ENCODE peak calls at places on chromosomes 7 and 10, in six cellular contexts. One of them, this sample, is unnamed.

GRCh38 chr7:45643630-45644029 is 69.5 kb downstream of the ADCY1 start:
- DNase-seq in caudate nucleus: no peak
- DNase-seq in GM20000: peak
- DNase-seq in A549: no peak
- DNase-seq in myocyte: no peak
- DNase-seq in EH: no peak
- DNase-seq in this sample: no peak

GRCh38 chr7:159031135-159031701 is 113.4 kb downstream of the VIPR2 start:
- DNase-seq in caudate nucleus: no peak
- DNase-seq in GM20000: no peak
- DNase-seq in A549: no peak
- DNase-seq in myocyte: no peak
- DNase-seq in EH: no peak
- DNase-seq in this sample: no peak

GRCh38 chr10:61588770-61589211 is 73.9 kb upstream of the CABCOCO1 start:
- DNase-seq in caudate nucleus: no peak
- DNase-seq in GM20000: no peak
- DNase-seq in A549: peak
- DNase-seq in myocyte: peak
- DNase-seq in EH: peak
- DNase-seq in this sample: no peak

GRCh38 chr10:88281592-88282268 is 301.4 kb downstream of the RNLS start:
- DNase-seq in caudate nucleus: no peak
- DNase-seq in GM20000: no peak
- DNase-seq in A549: peak
- DNase-seq in myocyte: no peak
- DNase-seq in EH: peak
- DNase-seq in this sample: peak

GRCh38 chr7:57646219-57646900 is 196.4 kb downstream of the ZNF716 start:
- DNase-seq in caudate nucleus: no peak
- DNase-seq in GM20000: no peak
- DNase-seq in A549: no peak
- DNase-seq in myocyte: no peak
- DNase-seq in EH: no peak
- DNase-seq in this sample: no peak

GRCh38 chr10:26854524-26854923 is 6.2 kb downstream of the ABI1 start:
- DNase-seq in caudate nucleus: no peak
- DNase-seq in GM20000: no peak
- DNase-seq in A549: no peak
- DNase-seq in myocyte: no peak
- DNase-seq in EH: peak
- DNase-seq in this sample: no peak

GRCh38 chr7:7957513-7957912 is 11.1 kb upstream of the GLCCI1 start:
- DNase-seq in caudate nucleus: no peak
- DNase-seq in GM20000: no peak
- DNase-seq in A549: no peak
- DNase-seq in myocyte: no peak
- DNase-seq in EH: peak
- DNase-seq in this sample: no peak

GRCh38 chr10:90822508-90822907 is 35.3 kb downstream of the HTR7 start:
- DNase-seq in caudate nucleus: no peak
- DNase-seq in GM20000: no peak
- DNase-seq in A549: no peak
- DNase-seq in myocyte: no peak
- DNase-seq in EH: no peak
- DNase-seq in this sample: no peak

GRCh38 chr7:87564290-87564963 is 36.3 kb downstream of the ABCB1 start:
- DNase-seq in caudate nucleus: no peak
- DNase-seq in GM20000: peak
- DNase-seq in A549: peak
- DNase-seq in myocyte: peak
- DNase-seq in EH: peak
- DNase-seq in this sample: peak

GRCh38 chr7:105189859-105190492 is 176.0 kb downstream of the KMT2E start:
- DNase-seq in caudate nucleus: no peak
- DNase-seq in GM20000: no peak
- DNase-seq in A549: no peak
- DNase-seq in myocyte: peak
- DNase-seq in EH: peak
- DNase-seq in this sample: no peak

GRCh38 chr7:79736418-79736817 is 283.0 kb upstream of the MAGI2 start:
- DNase-seq in caudate nucleus: no peak
- DNase-seq in GM20000: no peak
- DNase-seq in A549: no peak
- DNase-seq in myocyte: no peak
- DNase-seq in EH: no peak
- DNase-seq in this sample: no peak

GRCh38 chr10:7457478-7458316 is 46.9 kb upstream of the SFMBT2 start:
- DNase-seq in caudate nucleus: no peak
- DNase-seq in GM20000: peak
- DNase-seq in A549: no peak
- DNase-seq in myocyte: no peak
- DNase-seq in EH: no peak
- DNase-seq in this sample: no peak

This sample was measured in NAMALWA.